ENCODE peak calls at places on chromosome 9, in eight cellular contexts. One of them, this sample, is unnamed.

GRCh38 chr9:83935276-83935890 is 14.2 kb upstream of the KIF27 start:
- DNase-seq in gastrocnemius medialis: no peak
- DNase-seq in heart left ventricle: no peak
- DNase-seq in endothelial cell of umbilical vein: peak; percentile 12
- DNase-seq in tibial nerve: no peak
- DNase-seq in uterus: no peak
- DNase-seq in sigmoid colon: no peak
- DNase-seq in A549: no peak
- DNase-seq in this sample: no peak

GRCh38 chr9:27151693-27152397 is 42.8 kb downstream of the TEK start:
- DNase-seq in gastrocnemius medialis: no peak
- DNase-seq in heart left ventricle: no peak
- DNase-seq in endothelial cell of umbilical vein: peak; percentile 75
- DNase-seq in tibial nerve: peak; percentile 47
- DNase-seq in uterus: no peak
- DNase-seq in sigmoid colon: no peak
- DNase-seq in A549: no peak
- DNase-seq in this sample: no peak

GRCh38 chr9:38652044-38652443 is 31.6 kb upstream of the ANKRD18A start:
- DNase-seq in gastrocnemius medialis: no peak
- DNase-seq in heart left ventricle: no peak
- DNase-seq in endothelial cell of umbilical vein: no peak
- DNase-seq in tibial nerve: no peak
- DNase-seq in uterus: no peak
- DNase-seq in sigmoid colon: no peak
- DNase-seq in A549: no peak
- DNase-seq in this sample: no peak

GRCh38 chr9:127049044-127049443 is 73.4 kb downstream of the ANGPTL2 start:
- DNase-seq in gastrocnemius medialis: peak; percentile 19
- DNase-seq in heart left ventricle: peak; percentile 45
- DNase-seq in endothelial cell of umbilical vein: peak; percentile 98
- DNase-seq in tibial nerve: peak; percentile 48
- DNase-seq in uterus: peak; percentile 62
- DNase-seq in sigmoid colon: peak; percentile 72
- DNase-seq in A549: peak; percentile 7
- DNase-seq in this sample: no peak

GRCh38 chr9:69549310-69550202 is 122.6 kb downstream of the APBA1 start:
- DNase-seq in gastrocnemius medialis: no peak
- DNase-seq in heart left ventricle: no peak
- DNase-seq in endothelial cell of umbilical vein: peak; percentile 67
- DNase-seq in tibial nerve: peak; percentile 19
- DNase-seq in uterus: no peak
- DNase-seq in sigmoid colon: no peak
- DNase-seq in A549: peak; percentile 21
- DNase-seq in this sample: no peak

GRCh38 chr9:26169684-26170083 is 491.4 kb upstream of the TUSC1 start:
- DNase-seq in gastrocnemius medialis: no peak
- DNase-seq in heart left ventricle: no peak
- DNase-seq in endothelial cell of umbilical vein: no peak
- DNase-seq in tibial nerve: no peak
- DNase-seq in uterus: no peak
- DNase-seq in sigmoid colon: no peak
- DNase-seq in A549: peak; percentile 2
- DNase-seq in this sample: no peak

GRCh38 chr9:10007356-10007755 is 605.4 kb downstream of the PTPRD start:
- DNase-seq in gastrocnemius medialis: no peak
- DNase-seq in heart left ventricle: no peak
- DNase-seq in endothelial cell of umbilical vein: no peak
- DNase-seq in tibial nerve: no peak
- DNase-seq in uterus: no peak
- DNase-seq in sigmoid colon: no peak
- DNase-seq in A549: no peak
- DNase-seq in this sample: no peak

GRCh38 chr9:77598510-77598909 is 49.6 kb downstream of the GNA14 start:
- DNase-seq in gastrocnemius medialis: no peak
- DNase-seq in heart left ventricle: peak; percentile 51
- DNase-seq in endothelial cell of umbilical vein: peak; percentile 89
- DNase-seq in tibial nerve: no peak
- DNase-seq in uterus: peak; percentile 31
- DNase-seq in sigmoid colon: no peak
- DNase-seq in A549: no peak
- DNase-seq in this sample: no peak

GRCh38 chr9:91424403-91425176 is 958 bp upstream of the NFIL3 start:
- DNase-seq in gastrocnemius medialis: peak; percentile 80
- DNase-seq in heart left ventricle: peak; percentile 93
- DNase-seq in endothelial cell of umbilical vein: peak; percentile 60
- DNase-seq in tibial nerve: peak; percentile 93
- DNase-seq in uterus: peak; percentile 94
- DNase-seq in sigmoid colon: peak; percentile 97
- DNase-seq in A549: peak; percentile 55
- DNase-seq in this sample: peak; percentile 98

GRCh38 chr9:116643691-116644090 is 43.4 kb upstream of the TRIM32 start:
- DNase-seq in gastrocnemius medialis: no peak
- DNase-seq in heart left ventricle: no peak
- DNase-seq in endothelial cell of umbilical vein: no peak
- DNase-seq in tibial nerve: no peak
- DNase-seq in uterus: no peak
- DNase-seq in sigmoid colon: no peak
- DNase-seq in A549: no peak
- DNase-seq in this sample: no peak

GRCh38 chr9:136225748-136226679 is 19.6 kb downstream of the QSOX2 start:
- DNase-seq in gastrocnemius medialis: no peak
- DNase-seq in heart left ventricle: no peak
- DNase-seq in endothelial cell of umbilical vein: peak; percentile 42
- DNase-seq in tibial nerve: peak; percentile 39
- DNase-seq in uterus: no peak
- DNase-seq in sigmoid colon: no peak
- DNase-seq in A549: peak; percentile 72
- DNase-seq in this sample: no peak

GRCh38 chr9:15246243-15246642 is 60.8 kb downstream of the TTC39B start:
- DNase-seq in gastrocnemius medialis: no peak
- DNase-seq in heart left ventricle: no peak
- DNase-seq in endothelial cell of umbilical vein: no peak
- DNase-seq in tibial nerve: no peak
- DNase-seq in uterus: no peak
- DNase-seq in sigmoid colon: no peak
- DNase-seq in A549: no peak
- DNase-seq in this sample: no peak

GRCh38 chr9:137969685-137970084 is 92.1 kb downstream of the CACNA1B start:
- DNase-seq in gastrocnemius medialis: no peak
- DNase-seq in heart left ventricle: no peak
- DNase-seq in endothelial cell of umbilical vein: no peak
- DNase-seq in tibial nerve: no peak
- DNase-seq in uterus: no peak
- DNase-seq in sigmoid colon: no peak
- DNase-seq in A549: no peak
- DNase-seq in this sample: peak; percentile 64

GRCh38 chr9:116574027-116574679 is 113.0 kb upstream of the TRIM32 start:
- DNase-seq in gastrocnemius medialis: no peak
- DNase-seq in heart left ventricle: no peak
- DNase-seq in endothelial cell of umbilical vein: no peak
- DNase-seq in tibial nerve: no peak
- DNase-seq in uterus: no peak
- DNase-seq in sigmoid colon: no peak
- DNase-seq in A549: no peak
- DNase-seq in this sample: no peak

GRCh38 chr9:115850548-115851304 is 302.9 kb upstream of the PAPPA start:
- DNase-seq in gastrocnemius medialis: no peak
- DNase-seq in heart left ventricle: no peak
- DNase-seq in endothelial cell of umbilical vein: no peak
- DNase-seq in tibial nerve: no peak
- DNase-seq in uterus: no peak
- DNase-seq in sigmoid colon: no peak
- DNase-seq in A549: no peak
- DNase-seq in this sample: no peak

GRCh38 chr9:73683862-73684591 is 532.4 kb downstream of the ANXA1 start:
- DNase-seq in gastrocnemius medialis: no peak
- DNase-seq in heart left ventricle: no peak
- DNase-seq in endothelial cell of umbilical vein: peak; percentile 16
- DNase-seq in tibial nerve: no peak
- DNase-seq in uterus: no peak
- DNase-seq in sigmoid colon: no peak
- DNase-seq in A549: no peak
- DNase-seq in this sample: no peak

GRCh38 chr9:111896942-111897830 is 572 bp downstream of the UGCG start:
- DNase-seq in gastrocnemius medialis: peak; percentile 28
- DNase-seq in heart left ventricle: peak; percentile 78
- DNase-seq in endothelial cell of umbilical vein: peak; percentile 74
- DNase-seq in tibial nerve: peak; percentile 29
- DNase-seq in uterus: peak; percentile 67
- DNase-seq in sigmoid colon: peak; percentile 79
- DNase-seq in A549: peak; percentile 28
- DNase-seq in this sample: peak; percentile 91

GRCh38 chr9:76605271-76605670 is 146.3 kb downstream of the GCNT1 start:
- DNase-seq in gastrocnemius medialis: no peak
- DNase-seq in heart left ventricle: no peak
- DNase-seq in endothelial cell of umbilical vein: no peak
- DNase-seq in tibial nerve: no peak
- DNase-seq in uterus: no peak
- DNase-seq in sigmoid colon: no peak
- DNase-seq in A549: no peak
- DNase-seq in this sample: no peak

GRCh38 chr9:135718616-135719015 is 16.6 kb downstream of the KCNT1 start:
- DNase-seq in gastrocnemius medialis: no peak
- DNase-seq in heart left ventricle: no peak
- DNase-seq in endothelial cell of umbilical vein: peak; percentile 56
- DNase-seq in tibial nerve: no peak
- DNase-seq in uterus: no peak
- DNase-seq in sigmoid colon: no peak
- DNase-seq in A549: peak; percentile 35
- DNase-seq in this sample: no peak

GRCh38 chr9:125902224-125902623 is 155.1 kb downstream of the PBX3 start:
- DNase-seq in gastrocnemius medialis: no peak
- DNase-seq in heart left ventricle: no peak
- DNase-seq in endothelial cell of umbilical vein: no peak
- DNase-seq in tibial nerve: no peak
- DNase-seq in uterus: no peak
- DNase-seq in sigmoid colon: no peak
- DNase-seq in A549: no peak
- DNase-seq in this sample: no peak

GRCh38 chr9:82127993-82128710 is 139.6 kb downstream of the SPATA31D1 start:
- DNase-seq in gastrocnemius medialis: no peak
- DNase-seq in heart left ventricle: no peak
- DNase-seq in endothelial cell of umbilical vein: no peak
- DNase-seq in tibial nerve: no peak
- DNase-seq in uterus: no peak
- DNase-seq in sigmoid colon: no peak
- DNase-seq in A549: no peak
- DNase-seq in this sample: no peak
- H3K4me3 ChIP-seq in gastrocnemius medialis: no peak overlapping the region
- H3K4me3 ChIP-seq in heart left ventricle: no peak overlapping the region
- H3K4me3 ChIP-seq in endothelial cell of umbilical vein: no peak overlapping the region
- H3K4me3 ChIP-seq in tibial nerve: no peak overlapping the region
- H3K4me3 ChIP-seq in uterus: no peak overlapping the region
- H3K4me3 ChIP-seq in sigmoid colon: no peak overlapping the region
- H3K4me3 ChIP-seq in A549: no peak overlapping the region
- H3K4me3 ChIP-seq in this sample: no peak overlapping the region

GRCh38 chr9:34662544-34663295 is at the start of gene CCL27:
- DNase-seq in gastrocnemius medialis: no peak
- DNase-seq in heart left ventricle: no peak
- DNase-seq in endothelial cell of umbilical vein: no peak
- DNase-seq in tibial nerve: no peak
- DNase-seq in uterus: no peak
- DNase-seq in sigmoid colon: no peak
- DNase-seq in A549: no peak
- DNase-seq in this sample: no peak
- TF ChIP-seq POLR2A in gastrocnemius medialis: no peak
- TF ChIP-seq POLR2A in heart left ventricle: no peak
- TF ChIP-seq POLR2A in endothelial cell of umbilical vein: no peak
- TF ChIP-seq POLR2A in tibial nerve: no peak
- TF ChIP-seq POLR2A in uterus: no peak
- TF ChIP-seq POLR2A in sigmoid colon: no peak
- TF ChIP-seq POLR2A in A549: no peak
- TF ChIP-seq POLR2A in this sample: no peak

DNA sequence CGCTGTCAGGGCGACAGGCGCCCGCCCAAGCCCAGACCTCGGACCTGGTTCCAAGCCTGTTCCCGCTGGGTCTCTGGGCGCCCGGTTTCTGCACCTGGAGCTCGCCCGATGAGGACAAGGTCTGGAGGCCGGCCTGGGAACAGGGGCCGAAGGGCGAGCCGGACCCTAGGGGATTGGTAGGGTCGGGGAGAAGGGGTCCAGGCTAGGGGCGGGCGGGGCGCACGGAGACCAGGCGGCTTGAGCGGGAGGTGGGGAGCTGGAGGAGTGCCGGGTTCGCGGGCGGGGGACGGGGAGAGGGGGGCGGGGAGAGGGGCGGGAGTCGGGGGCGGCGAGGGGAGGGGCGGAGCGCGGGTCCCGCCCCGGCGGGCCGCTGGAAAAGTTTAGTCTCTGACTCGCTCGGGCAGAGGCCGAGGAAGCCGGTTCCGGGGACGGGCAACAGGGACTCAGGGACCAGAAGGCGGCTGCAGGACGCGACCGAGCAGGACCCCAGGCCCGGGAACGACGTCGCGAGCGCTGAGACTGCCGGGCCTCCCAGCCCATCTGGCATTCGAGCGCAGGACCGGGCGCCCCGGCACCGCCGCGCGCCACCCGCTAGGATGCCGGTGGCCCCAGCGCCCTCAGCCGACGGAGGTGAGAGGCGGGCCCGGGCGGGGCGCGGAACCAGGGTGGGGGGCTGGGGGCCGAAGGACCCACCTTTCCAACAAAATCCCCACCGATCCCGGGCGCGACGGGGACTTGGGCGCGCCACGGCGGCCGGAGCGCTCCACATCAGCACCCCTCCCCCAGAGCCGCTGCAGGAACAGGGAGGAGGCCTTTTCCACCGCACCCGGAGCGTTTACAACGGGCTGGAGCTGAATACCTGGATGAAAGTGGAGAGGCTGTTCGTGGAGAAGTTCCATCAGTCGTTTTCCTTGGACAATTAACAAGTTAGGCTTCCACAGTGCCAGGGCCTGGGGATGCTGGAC is at the start of gene S1PR3:
- DNase-seq in gastrocnemius medialis: no peak
- DNase-seq in heart left ventricle: peak; percentile 81
- DNase-seq in endothelial cell of umbilical vein: peak; percentile 45
- DNase-seq in tibial nerve: peak; percentile 29
- DNase-seq in uterus: peak; percentile 70
- DNase-seq in sigmoid colon: peak; percentile 83
- DNase-seq in A549: peak; percentile 68
- DNase-seq in this sample: no peak
- H3K4me3 ChIP-seq in gastrocnemius medialis: peak within 1 kb of the TSS; percentile 51
- H3K4me3 ChIP-seq in heart left ventricle: peak within 1 kb of the TSS; percentile 72
- H3K4me3 ChIP-seq in endothelial cell of umbilical vein: peak within 1 kb of the TSS; percentile 52
- H3K4me3 ChIP-seq in tibial nerve: peak within 1 kb of the TSS; percentile 74
- H3K4me3 ChIP-seq in uterus: peak within 1 kb of the TSS; percentile 60
- H3K4me3 ChIP-seq in sigmoid colon: peak within 1 kb of the TSS; percentile 85
- H3K4me3 ChIP-seq in A549: peak within 1 kb of the TSS; percentile 84
- H3K4me3 ChIP-seq in this sample: peak within 1 kb of the TSS; percentile 39

DNA sequence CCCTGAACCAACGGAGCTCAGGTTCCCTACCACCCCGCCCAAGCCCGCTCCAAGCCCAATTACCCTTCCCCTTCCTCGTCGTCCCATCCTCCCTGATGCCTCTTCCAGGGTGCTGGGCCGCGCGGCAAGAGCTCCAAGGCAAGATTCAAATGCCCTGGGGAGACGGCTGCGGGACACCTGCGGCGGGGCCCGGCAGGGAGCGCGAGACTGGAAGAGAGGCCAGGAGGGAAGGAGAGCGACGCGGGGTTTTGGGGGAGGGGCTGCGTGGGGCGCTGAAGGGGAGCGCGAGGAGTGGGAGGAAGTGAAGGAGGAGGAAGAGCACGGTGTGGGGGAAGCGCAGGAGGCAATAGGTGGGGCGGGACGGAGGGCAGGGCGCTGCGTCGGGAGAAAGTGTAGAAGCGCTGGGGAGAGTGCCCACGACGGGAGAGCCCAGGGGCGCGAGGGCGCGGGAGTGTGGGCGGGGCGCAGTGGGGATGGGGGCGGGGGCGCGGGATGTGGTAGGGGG is 975 bp upstream of the NXNL2 start:
- DNase-seq in gastrocnemius medialis: no peak
- DNase-seq in heart left ventricle: peak; percentile 28
- DNase-seq in endothelial cell of umbilical vein: peak; percentile 19
- DNase-seq in tibial nerve: no peak
- DNase-seq in uterus: peak; percentile 74
- DNase-seq in sigmoid colon: peak; percentile 72
- DNase-seq in A549: peak; percentile 78
- DNase-seq in this sample: peak; percentile 86
- TF ChIP-seq POLR2A in gastrocnemius medialis: no peak
- TF ChIP-seq POLR2A in heart left ventricle: no peak
- TF ChIP-seq POLR2A in endothelial cell of umbilical vein: no peak
- TF ChIP-seq POLR2A in tibial nerve: no peak
- TF ChIP-seq POLR2A in uterus: peak; percentile 33
- TF ChIP-seq POLR2A in sigmoid colon: no peak
- TF ChIP-seq POLR2A in A549: no peak
- TF ChIP-seq POLR2A in this sample: no peak